ENCODE peak calls at places on chromosomes 2 and 18, in six cellular contexts. P, G, F, Q, K and D are unnamed samples.

GRCh38 chr2:137168564-137168963 is 403.2 kb downstream of the THSD7B start:
- DNase-seq in P (no peak), G (no peak), F (peak), Q (no peak), K (no peak), D (peak)

GRCh38 chr18:2961828-2962227 is 51.1 kb downstream of the LPIN2 start:
- DNase-seq in P (peak), G (peak), F (no peak), Q (no peak), K (no peak), D (peak)

GRCh38 chr2:61993422-61994024 is 88.0 kb downstream of the COMMD1 start:
- DNase-seq in P (peak), G (peak), F (peak), Q (peak), K (peak), D (peak)

GRCh38 chr2:113198790-113199612 is 25.2 kb downstream of the PSD4 start:
- DNase-seq in P (peak), G (peak), F (peak), Q (peak), K (peak), D (peak)

GRCh38 chr2:119480718-119481142 is 43.6 kb downstream of the SCTR start:
- DNase-seq in P (no peak), G (peak), F (no peak), Q (no peak), K (peak), D (no peak)

GRCh38 chr2:130353291-130354134 is 2.3 kb upstream of the PTPN18 start:
- DNase-seq in P (no peak), G (no peak), F (no peak), Q (no peak), K (no peak), D (no peak)

GRCh38 chr2:223995569-223995968 is 38.3 kb downstream of the MRPL44 start:
- DNase-seq in P (no peak), G (no peak), F (peak), Q (no peak), K (no peak), D (peak)

GRCh38 chr2:167383610-167384194 is 495.4 kb downstream of the XIRP2 start:
- DNase-seq in P (no peak), G (no peak), F (no peak), Q (no peak), K (no peak), D (no peak)

GRCh38 chr2:134446431-134447091 is 192.7 kb downstream of the MGAT5 start:
- DNase-seq in P (no peak), G (no peak), F (peak), Q (no peak), K (no peak), D (peak)

GRCh38 chr18:6729247-6730091 is at the start of gene ARHGAP28:
- DNase-seq in P (peak), G (peak), F (peak), Q (peak), K (peak), D (peak)

GRCh38 chr18:76968073-76968472 is 145.7 kb downstream of the ZNF236 start:
- DNase-seq in P (no peak), G (no peak), F (no peak), Q (peak), K (no peak), D (no peak)

GRCh38 chr18:9876867-9877654 is 8.7 kb upstream of the TXNDC2 start:
- DNase-seq in P (peak), G (no peak), F (peak), Q (peak), K (peak), D (peak)

GRCh38 chr18:74531043-74531442 is 3.3 kb upstream of the CNDP1 start:
- DNase-seq in P (no peak), G (no peak), F (no peak), Q (no peak), K (no peak), D (no peak)

GRCh38 chr2:69013123-69013836 is at the start of gene ANTXR1:
- DNase-seq in P (peak), G (peak), F (peak), Q (peak), K (peak), D (peak)
- TF ChIP-seq CTCF in P (no peak), G (no peak), F (no peak), Q (no peak), K (no peak), D (no peak)

GRCh38 chr18:49016648-49017539 is 66.1 kb upstream of the SMAD7 start:
- DNase-seq in P (peak), G (no peak), F (peak), Q (peak), K (peak), D (peak)
- H3K4me3 ChIP-seq in P (no peak), G (no peak), F (no peak), Q (no peak), K (no peak), D (no peak)

GRCh38 chr2:17780546-17780945 is 26.6 kb downstream of the GEN1 start:
- DNase-seq in P (no peak), G (no peak), F (no peak), Q (no peak), K (no peak), D (no peak)

GRCh38 chr2:17786727-17787126 is 29.5 kb upstream of the MSGN1 start:
- DNase-seq in P (no peak), G (no peak), F (no peak), Q (peak), K (no peak), D (no peak)

GRCh38 chr2:17781482-17781881 is 27.5 kb downstream of the GEN1 start:
- DNase-seq in P (no peak), G (no peak), F (no peak), Q (no peak), K (no peak), D (no peak)
- TF ChIP-seq CTCF in P (no peak), G (no peak), F (no peak), Q (no peak), K (no peak), D (no peak)

DNA sequence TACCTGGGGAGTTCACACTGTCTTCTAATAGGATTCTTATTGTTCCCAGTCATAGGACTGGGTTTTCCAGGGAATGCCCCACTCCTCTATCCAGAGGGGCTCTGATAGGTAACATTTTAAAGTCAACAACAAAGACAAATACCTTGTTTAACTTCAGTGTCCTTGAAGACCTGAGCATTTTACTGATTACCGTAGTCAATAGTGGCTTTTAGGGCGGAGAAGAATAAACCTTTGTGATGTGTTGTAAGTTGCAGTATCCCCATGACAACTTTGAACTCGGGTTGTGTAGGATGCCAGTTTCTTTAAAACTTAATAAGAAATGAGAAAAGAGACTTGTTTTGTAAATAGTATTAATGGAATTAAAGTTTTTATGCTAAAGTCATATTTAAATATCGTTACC is 5.9 kb downstream of the GATA6 start:
- DNase-seq in P (no peak), G (no peak), F (peak), Q (no peak), K (no peak), D (no peak)
- H3K4me3 ChIP-seq in P (peak), G (no peak), F (peak), Q (no peak), K (peak), D (no peak)

DNA sequence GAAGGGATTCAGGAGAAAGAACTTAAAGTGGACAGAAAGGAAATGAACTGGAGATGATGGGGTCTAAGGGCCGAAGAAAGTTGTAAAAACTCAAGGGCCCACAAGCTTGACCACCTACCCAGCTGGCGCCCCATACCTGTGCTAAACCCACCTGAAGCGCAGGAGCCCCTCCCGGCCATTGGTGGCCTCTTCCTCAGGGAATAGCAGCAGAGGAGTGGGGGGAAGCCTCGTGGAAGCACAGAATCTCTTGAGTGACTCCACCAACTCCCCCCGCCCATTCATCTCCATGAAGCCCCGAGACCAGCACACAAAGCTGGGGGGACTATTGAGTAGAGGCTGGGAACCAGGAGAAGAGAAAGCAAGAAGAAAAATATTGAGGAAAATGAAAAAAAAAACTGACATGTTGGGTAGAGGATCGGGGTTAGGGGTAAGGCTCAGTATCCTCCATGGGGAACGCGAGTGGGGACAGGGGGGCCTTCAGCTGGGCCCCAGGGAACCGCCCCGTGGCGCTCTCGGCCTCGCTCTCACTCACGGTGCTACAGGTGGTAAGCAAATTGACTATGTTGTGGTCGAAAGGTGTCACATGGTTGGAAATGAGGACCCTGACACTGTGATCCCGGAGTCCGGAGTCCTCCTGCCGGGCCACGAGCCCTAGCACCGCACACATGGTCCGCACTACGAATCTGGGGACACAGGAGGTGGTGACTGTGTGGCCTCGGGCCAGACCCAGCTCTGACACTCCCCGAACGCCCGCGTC is 728 bp downstream of the AUP1 start:
- DNase-seq in P (no peak), G (no peak), F (no peak), Q (no peak), K (no peak), D (no peak)
- TF ChIP-seq CTCF in P (no peak), G (no peak), F (no peak), Q (no peak), K (no peak), D (no peak)

GRCh38 chr18:72555101-72555500 is 11.0 kb upstream of the CBLN2 start:
- DNase-seq in P (no peak), G (no peak), F (no peak), Q (no peak), K (no peak), D (no peak)
- H3K4me3 ChIP-seq in P (no peak), G (no peak), F (no peak), Q (no peak), K (no peak), D (no peak)